ENCODE peak calls at places on chromosomes 4 and X, in five cellular contexts. One of them, this sample, is unnamed.

GRCh38 chrX:103941201-103941975 is 21.0 kb upstream of the TMSB15B start:
- DNase-seq in PC-3: peak
- DNase-seq in foreskin fibroblast: peak
- DNase-seq in choroid plexus epithelial cell: peak
- DNase-seq in HFF-Myc: no peak
- DNase-seq in this sample: peak

GRCh38 chr4:23937173-23937572 is 47.3 kb upstream of the PPARGC1A start:
- DNase-seq in PC-3: no peak
- DNase-seq in choroid plexus epithelial cell: peak
- DNase-seq in foreskin fibroblast: peak
- DNase-seq in HFF-Myc: no peak
- DNase-seq in this sample: peak

GRCh38 chr4:118941799-118942198 is 53.1 kb downstream of the SYNPO2 start:
- DNase-seq in foreskin fibroblast: peak
- DNase-seq in PC-3: peak
- DNase-seq in HFF-Myc: no peak
- DNase-seq in choroid plexus epithelial cell: peak
- DNase-seq in this sample: no peak

GRCh38 chrX:15623074-15623473 is 22.3 kb upstream of the ACE2 start:
- DNase-seq in choroid plexus epithelial cell: no peak
- DNase-seq in foreskin fibroblast: no peak
- DNase-seq in HFF-Myc: no peak
- DNase-seq in PC-3: no peak
- DNase-seq in this sample: no peak

GRCh38 chr4:78653655-78654054 is 102.1 kb downstream of the ANXA3 start:
- DNase-seq in choroid plexus epithelial cell: peak
- DNase-seq in HFF-Myc: no peak
- DNase-seq in PC-3: no peak
- DNase-seq in foreskin fibroblast: peak
- DNase-seq in this sample: no peak

GRCh38 chr4:184434496-184435066 is 39.8 kb downstream of the IRF2 start:
- DNase-seq in HFF-Myc: no peak
- DNase-seq in foreskin fibroblast: no peak
- DNase-seq in choroid plexus epithelial cell: no peak
- DNase-seq in PC-3: no peak
- DNase-seq in this sample: no peak

GRCh38 chr4:41785665-41786064 is 37.1 kb upstream of the PHOX2B start:
- DNase-seq in PC-3: no peak
- DNase-seq in choroid plexus epithelial cell: no peak
- DNase-seq in HFF-Myc: no peak
- DNase-seq in foreskin fibroblast: no peak
- DNase-seq in this sample: no peak

GRCh38 chrX:44011505-44011904 is 38.3 kb upstream of the NDP start:
- DNase-seq in foreskin fibroblast: no peak
- DNase-seq in choroid plexus epithelial cell: no peak
- DNase-seq in HFF-Myc: no peak
- DNase-seq in PC-3: no peak
- DNase-seq in this sample: no peak

GRCh38 chrX:26925088-26925487 is 538.1 kb downstream of the PPP4R3C start:
- DNase-seq in PC-3: no peak
- DNase-seq in choroid plexus epithelial cell: peak
- DNase-seq in HFF-Myc: no peak
- DNase-seq in foreskin fibroblast: no peak
- DNase-seq in this sample: no peak

GRCh38 chrX:109974906-109975655 is 27.8 kb upstream of the TMEM164 start:
- DNase-seq in PC-3: peak
- DNase-seq in foreskin fibroblast: peak
- DNase-seq in choroid plexus epithelial cell: peak
- DNase-seq in HFF-Myc: no peak
- DNase-seq in this sample: no peak

GRCh38 chr4:88146891-88147290 is 11.5 kb downstream of the ABCG2 start:
- DNase-seq in choroid plexus epithelial cell: no peak
- DNase-seq in HFF-Myc: no peak
- DNase-seq in foreskin fibroblast: no peak
- DNase-seq in PC-3: no peak
- DNase-seq in this sample: no peak

GRCh38 chrX:30888526-30889146 is 418 bp downstream of the TAB3 start:
- DNase-seq in choroid plexus epithelial cell: peak
- DNase-seq in HFF-Myc: no peak
- DNase-seq in PC-3: no peak
- DNase-seq in foreskin fibroblast: peak
- DNase-seq in this sample: no peak

GRCh38 chrX:139823806-139824205 is 109.0 kb downstream of the ATP11C start:
- DNase-seq in PC-3: peak
- DNase-seq in foreskin fibroblast: no peak
- DNase-seq in choroid plexus epithelial cell: peak
- DNase-seq in HFF-Myc: no peak
- DNase-seq in this sample: no peak

GRCh38 chrX:123084797-123085196 is 99.3 kb upstream of the GRIA3 start:
- DNase-seq in choroid plexus epithelial cell: peak
- DNase-seq in PC-3: peak
- DNase-seq in foreskin fibroblast: peak
- DNase-seq in HFF-Myc: no peak
- DNase-seq in this sample: peak

GRCh38 chrX:123080065-123080464 is 104.0 kb upstream of the GRIA3 start:
- DNase-seq in HFF-Myc: no peak
- DNase-seq in PC-3: no peak
- DNase-seq in foreskin fibroblast: no peak
- DNase-seq in choroid plexus epithelial cell: no peak
- DNase-seq in this sample: no peak

GRCh38 chrX:123085311-123085940 is 98.7 kb upstream of the GRIA3 start:
- DNase-seq in choroid plexus epithelial cell: peak
- DNase-seq in HFF-Myc: no peak
- DNase-seq in PC-3: no peak
- DNase-seq in foreskin fibroblast: peak
- DNase-seq in this sample: no peak

GRCh38 chrX:123083924-123084323 is 100.2 kb upstream of the GRIA3 start:
- DNase-seq in foreskin fibroblast: peak
- DNase-seq in choroid plexus epithelial cell: peak
- DNase-seq in HFF-Myc: no peak
- DNase-seq in PC-3: peak
- DNase-seq in this sample: peak

GRCh38 chrX:123081766-123082165 is 102.3 kb upstream of the GRIA3 start:
- DNase-seq in choroid plexus epithelial cell: no peak
- DNase-seq in foreskin fibroblast: peak
- DNase-seq in PC-3: no peak
- DNase-seq in HFF-Myc: no peak
- DNase-seq in this sample: no peak
- TF ChIP-seq CTCF in choroid plexus epithelial cell: no peak
- TF ChIP-seq CTCF in foreskin fibroblast: no peak
- TF ChIP-seq CTCF in PC-3: no peak
- TF ChIP-seq CTCF in HFF-Myc: no peak
- TF ChIP-seq CTCF in this sample: no peak

DNA sequence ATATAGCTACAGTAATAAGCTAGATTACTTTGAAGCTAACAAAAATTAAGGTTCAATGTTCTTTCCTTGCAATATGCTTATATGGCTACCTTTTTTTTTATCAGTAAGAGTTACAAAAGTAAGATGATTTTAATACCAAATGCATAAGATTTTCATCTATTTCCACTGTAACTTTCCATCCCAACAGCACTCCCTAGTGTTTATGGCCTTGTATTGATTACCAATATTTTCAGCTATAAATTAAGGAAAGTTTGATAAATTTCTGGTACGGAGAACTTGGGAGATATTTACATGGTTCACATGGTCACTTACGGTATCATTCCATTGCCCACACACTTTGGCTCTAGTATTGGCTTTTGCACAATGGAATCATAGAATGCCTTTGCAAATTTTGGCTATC is 448.9 kb upstream of the PABPC4L start:
- DNase-seq in foreskin fibroblast: no peak
- DNase-seq in choroid plexus epithelial cell: no peak
- DNase-seq in HFF-Myc: no peak
- DNase-seq in PC-3: no peak
- DNase-seq in this sample: no peak
- H3K4me3 ChIP-seq in foreskin fibroblast: no peak
- H3K4me3 ChIP-seq in choroid plexus epithelial cell: no peak
- H3K4me3 ChIP-seq in HFF-Myc: no peak
- H3K4me3 ChIP-seq in PC-3: no peak
- H3K4me3 ChIP-seq in this sample: no peak

GRCh38 chr4:87058272-87059073 is 123.7 kb downstream of the AFF1 start:
- DNase-seq in HFF-Myc: no peak
- DNase-seq in PC-3: peak
- DNase-seq in foreskin fibroblast: peak
- DNase-seq in choroid plexus epithelial cell: peak
- DNase-seq in this sample: no peak
- TF ChIP-seq CTCF in HFF-Myc: no peak
- TF ChIP-seq CTCF in PC-3: no peak
- TF ChIP-seq CTCF in foreskin fibroblast: no peak
- TF ChIP-seq CTCF in choroid plexus epithelial cell: peak
- TF ChIP-seq CTCF in this sample: no peak

DNA sequence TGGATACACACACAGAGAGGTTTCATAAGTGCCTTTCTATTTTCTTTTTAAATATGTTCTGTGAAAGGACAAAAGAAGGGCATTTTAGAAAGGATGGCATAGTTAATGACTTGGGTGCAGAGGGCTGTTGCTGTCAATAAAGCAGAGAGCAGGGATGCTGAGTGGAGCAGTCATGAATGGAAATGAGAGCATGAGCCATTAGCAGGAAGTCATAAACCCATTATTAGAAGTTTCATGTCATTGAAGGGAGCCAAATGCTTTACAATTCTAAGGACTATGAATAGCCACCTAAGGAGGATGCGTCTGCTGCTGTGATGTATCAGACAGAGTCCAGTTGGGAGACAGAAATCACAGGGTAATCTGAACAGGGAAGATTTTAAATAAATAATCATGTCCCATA is 47.7 kb upstream of the WDR19 start:
- DNase-seq in HFF-Myc: no peak
- DNase-seq in PC-3: peak
- DNase-seq in choroid plexus epithelial cell: no peak
- DNase-seq in foreskin fibroblast: no peak
- DNase-seq in this sample: no peak
- H3K4me3 ChIP-seq in HFF-Myc: no peak
- H3K4me3 ChIP-seq in PC-3: peak
- H3K4me3 ChIP-seq in choroid plexus epithelial cell: no peak
- H3K4me3 ChIP-seq in foreskin fibroblast: no peak
- H3K4me3 ChIP-seq in this sample: no peak

GRCh38 chr4:32909722-32910121 is 2189.6 kb downstream of the PCDH7 start:
- DNase-seq in choroid plexus epithelial cell: no peak
- DNase-seq in HFF-Myc: no peak
- DNase-seq in PC-3: no peak
- DNase-seq in foreskin fibroblast: no peak
- DNase-seq in this sample: no peak
- TF ChIP-seq CTCF in choroid plexus epithelial cell: no peak
- TF ChIP-seq CTCF in HFF-Myc: no peak
- TF ChIP-seq CTCF in PC-3: no peak
- TF ChIP-seq CTCF in foreskin fibroblast: no peak
- TF ChIP-seq CTCF in this sample: no peak

GRCh38 chr4:139018971-139019758 is 3.6 kb downstream of the NOCT start:
- DNase-seq in PC-3: no peak
- DNase-seq in HFF-Myc: peak
- DNase-seq in foreskin fibroblast: peak
- DNase-seq in choroid plexus epithelial cell: peak
- DNase-seq in this sample: peak
- H3K4me3 ChIP-seq in PC-3: peak
- H3K4me3 ChIP-seq in HFF-Myc: peak
- H3K4me3 ChIP-seq in foreskin fibroblast: peak
- H3K4me3 ChIP-seq in choroid plexus epithelial cell: no peak
- H3K4me3 ChIP-seq in this sample: no peak

DNA sequence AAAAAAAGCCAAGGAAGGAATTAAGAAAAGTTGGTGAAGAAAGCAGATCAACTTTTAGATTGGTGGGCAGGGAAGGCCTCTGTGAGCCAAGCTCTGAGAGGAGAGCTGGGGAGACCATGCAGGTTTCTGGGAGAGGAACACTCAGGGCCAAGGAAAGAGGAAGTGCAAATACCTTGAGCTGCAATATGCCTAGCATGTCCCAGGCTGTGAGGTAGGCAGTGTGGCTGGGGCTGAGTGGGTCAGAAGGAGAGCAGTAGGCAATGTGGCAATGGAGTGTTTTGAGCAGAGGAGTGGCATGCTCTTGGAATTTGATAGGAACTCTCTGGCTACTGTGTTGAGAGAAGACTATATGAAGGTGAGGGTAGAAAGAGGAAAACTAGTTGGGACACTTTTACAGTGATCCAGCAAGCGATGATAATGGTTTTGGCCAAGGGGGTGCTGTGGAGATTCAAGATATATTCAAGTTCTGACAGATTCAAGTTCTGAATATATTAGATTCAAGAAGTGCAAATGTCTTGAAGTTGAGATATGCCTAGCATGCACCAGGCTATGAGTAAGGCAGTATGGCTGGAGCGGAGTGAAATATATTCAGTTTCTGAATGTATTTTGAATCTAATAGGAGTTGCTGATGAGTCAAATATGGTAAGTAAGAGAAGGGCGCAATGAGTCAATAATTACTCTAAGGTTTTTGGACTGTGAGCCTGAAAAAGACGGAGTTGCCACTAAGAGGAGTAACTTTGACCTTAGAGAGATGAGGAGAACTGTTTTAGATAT is 172.5 kb downstream of the CAMK2D start:
- DNase-seq in HFF-Myc: no peak
- DNase-seq in foreskin fibroblast: no peak
- DNase-seq in choroid plexus epithelial cell: no peak
- DNase-seq in PC-3: no peak
- DNase-seq in this sample: no peak
- TF ChIP-seq CTCF in HFF-Myc: no peak
- TF ChIP-seq CTCF in foreskin fibroblast: no peak
- TF ChIP-seq CTCF in choroid plexus epithelial cell: no peak
- TF ChIP-seq CTCF in PC-3: no peak
- TF ChIP-seq CTCF in this sample: no peak

GRCh38 chr4:2935762-2936743 is 27.2 kb downstream of the NOP14 start:
- DNase-seq in choroid plexus epithelial cell: peak
- DNase-seq in foreskin fibroblast: no peak
- DNase-seq in HFF-Myc: no peak
- DNase-seq in PC-3: peak
- DNase-seq in this sample: no peak
- H3K4me3 ChIP-seq in choroid plexus epithelial cell: peak
- H3K4me3 ChIP-seq in foreskin fibroblast: peak
- H3K4me3 ChIP-seq in HFF-Myc: peak
- H3K4me3 ChIP-seq in PC-3: peak
- H3K4me3 ChIP-seq in this sample: peak

GRCh38 chr4:59248313-59248712 is 1951.8 kb upstream of the ADGRL3 start:
- DNase-seq in choroid plexus epithelial cell: no peak
- DNase-seq in foreskin fibroblast: no peak
- DNase-seq in PC-3: no peak
- DNase-seq in HFF-Myc: no peak
- DNase-seq in this sample: no peak

GRCh38 chr4:59249110-59249509 is 1951.0 kb upstream of the ADGRL3 start:
- DNase-seq in PC-3: no peak
- DNase-seq in HFF-Myc: no peak
- DNase-seq in foreskin fibroblast: no peak
- DNase-seq in choroid plexus epithelial cell: no peak
- DNase-seq in this sample: no peak

GRCh38 chr4:59243038-59243437 is 1957.1 kb upstream of the ADGRL3 start:
- DNase-seq in HFF-Myc: no peak
- DNase-seq in foreskin fibroblast: no peak
- DNase-seq in choroid plexus epithelial cell: no peak
- DNase-seq in PC-3: no peak
- DNase-seq in this sample: no peak

GRCh38 chr4:59247032-59247431 is 1953.1 kb upstream of the ADGRL3 start:
- DNase-seq in choroid plexus epithelial cell: peak
- DNase-seq in foreskin fibroblast: peak
- DNase-seq in PC-3: peak
- DNase-seq in HFF-Myc: no peak
- DNase-seq in this sample: no peak
- TF ChIP-seq CTCF in choroid plexus epithelial cell: peak
- TF ChIP-seq CTCF in foreskin fibroblast: no peak
- TF ChIP-seq CTCF in PC-3: peak
- TF ChIP-seq CTCF in HFF-Myc: no peak
- TF ChIP-seq CTCF in this sample: no peak

GRCh38 chr4:2062808-2063524 is 3.8 kb downstream of the NAT8L start:
- DNase-seq in foreskin fibroblast: no peak
- DNase-seq in choroid plexus epithelial cell: no peak
- DNase-seq in PC-3: no peak
- DNase-seq in HFF-Myc: no peak
- DNase-seq in this sample: no peak
- H3K4me3 ChIP-seq in foreskin fibroblast: no peak
- H3K4me3 ChIP-seq in choroid plexus epithelial cell: no peak
- H3K4me3 ChIP-seq in PC-3: no peak
- H3K4me3 ChIP-seq in HFF-Myc: no peak
- H3K4me3 ChIP-seq in this sample: no peak